ENCODE peak calls at places on chromosomes 7 and 10, in four cellular contexts. D is Caki2, I is heart right ventricle, L is foreskin keratinocyte. N is an unnamed sample.

GRCh38 chr10:110631934-110632333 is 12.2 kb upstream of the RBM20 start:
- DNase-seq in D (no peak), I (no peak), L (no peak), N (no peak)

GRCh38 chr7:158351051-158351450 is 236.6 kb downstream of the PTPRN2 start:
- DNase-seq in D (no peak), I (peak), L (no peak), N (no peak)

GRCh38 chr7:120337308-120337907 is 64.4 kb downstream of the KCND2 start:
- DNase-seq in D (peak), I (no peak), L (peak), N (no peak)

GRCh38 chr7:142864980-142865747 is 10.3 kb downstream of the EPHB6 start:
- DNase-seq in D (no peak), I (no peak), L (no peak), N (no peak)

GRCh38 chr7:100693312-100694195 is 496 bp downstream of the GIGYF1 start:
- DNase-seq in D (no peak), I (no peak), L (no peak), N (no peak)

GRCh38 chr10:52637592-52637991 is 135.0 kb downstream of the MBL2 start:
- DNase-seq in D (no peak), I (no peak), L (peak), N (no peak)

GRCh38 chr10:122435212-122435827 is 19.1 kb upstream of the ARMS2 start:
- DNase-seq in D (no peak), I (no peak), L (no peak), N (no peak)

GRCh38 chr10:77622822-77623410 is 14.7 kb downstream of the KCNMA1 start:
- DNase-seq in D (no peak), I (no peak), L (no peak), N (no peak)

GRCh38 chr10:4083509-4084003 is 298.5 kb upstream of the KLF6 start:
- DNase-seq in D (no peak), I (peak), L (no peak), N (no peak)

GRCh38 chr7:131574741-131575140 is 18.3 kb upstream of the PODXL start:
- DNase-seq in D (no peak), I (no peak), L (no peak), N (no peak)

GRCh38 chr7:94655884-94656657 is at the start of gene SGCE:
- DNase-seq in D (peak), I (peak), L (peak), N (peak)

GRCh38 chr7:46764100-46764941 is 817.6 kb downstream of the TNS3 start:
- DNase-seq in D (peak), I (peak), L (peak), N (peak)

GRCh38 chr7:39608278-39608677 is 15.1 kb upstream of the RALA start:
- DNase-seq in D (no peak), I (no peak), L (no peak), N (no peak)

GRCh38 chr7:6725003-6725402 is 18.3 kb upstream of the ZNF12 start:
- DNase-seq in D (no peak), I (no peak), L (no peak), N (no peak)

GRCh38 chr10:31353574-31353973 is 34.6 kb downstream of the ZEB1 start:
- DNase-seq in D (peak), I (no peak), L (peak), N (no peak)

GRCh38 chr7:157150825-157151412 is 12.2 kb downstream of the UBE3C start:
- DNase-seq in D (no peak), I (peak), L (no peak), N (no peak)

GRCh38 chr10:86169506-86170254 is 196.9 kb downstream of the GRID1 start:
- DNase-seq in D (no peak), I (no peak), L (no peak), N (no peak)

GRCh38 chr10:112137381-112137987 is 46.1 kb downstream of the GPAM start:
- DNase-seq in D (peak), I (peak), L (peak), N (peak)

GRCh38 chr7:88224596-88225275 is 4.9 kb upstream of the SRI start:
- DNase-seq in D (peak), I (no peak), L (peak), N (no peak)

GRCh38 chr10:110074986-110075664 is 67.3 kb downstream of the ADD3 start:
- DNase-seq in D (no peak), I (no peak), L (peak), N (no peak)

N was measured in adrenal gland.